ENCODE peak calls at places on chromosomes 11 and 22, in six cellular contexts. C is kidney, B is endothelial cell, K is psoas muscle, T is bronchial epithelial cell, H is coronary artery. Y is an unnamed sample.

GRCh38 chr22:42945736-42946135 is 69.2 kb downstream of the PACSIN2 start:
- DNase-seq in K (no peak), B (no peak), H (no peak), C (no peak), T (no peak), Y (no peak)

GRCh38 chr11:11816511-11817319 is 25.1 kb upstream of the USP47 start:
- DNase-seq in C (no peak), H (no peak), T (peak), K (no peak), B (no peak), Y (no peak)

GRCh38 chr11:78291754-78292108 is 103.0 kb downstream of the USP35 start:
- DNase-seq in K (no peak), B (no peak), T (no peak), C (no peak), H (no peak), Y (no peak)

GRCh38 chr11:59943996-59944395 is 5.8 kb downstream of the OOSP1 start:
- DNase-seq in B (no peak), T (no peak), H (no peak), C (no peak), K (no peak), Y (no peak)

GRCh38 chr22:46073683-46074504 is 76.4 kb upstream of the PPARA start:
- DNase-seq in T (peak), K (peak), H (peak), C (peak), B (no peak), Y (no peak)

GRCh38 chr11:71117311-71117710 is 135.1 kb downstream of the SHANK2 start:
- DNase-seq in K (no peak), C (peak), H (no peak), B (no peak), T (peak), Y (no peak)

GRCh38 chr11:105861225-105861624 is 160.8 kb downstream of the MSANTD4 start:
- DNase-seq in K (no peak), H (no peak), C (no peak), T (peak), B (no peak), Y (no peak)

GRCh38 chr11:11451501-11452005 is 98.5 kb upstream of the CSNK2A3 start:
- DNase-seq in H (no peak), B (no peak), T (peak), K (no peak), C (no peak), Y (no peak)

GRCh38 chr11:73234403-73235181 is 16.5 kb downstream of the P2RY2 start:
- DNase-seq in H (no peak), K (no peak), C (peak), B (no peak), T (no peak), Y (no peak)

GRCh38 chr22:40044870-40045834 is 50.4 kb downstream of the FAM83F start:
- DNase-seq in B (peak), C (peak), H (peak), K (peak), T (no peak), Y (peak)

GRCh38 chr11:103491777-103492176 is 382.6 kb downstream of the DYNC2H1 start:
- DNase-seq in T (peak), H (no peak), K (no peak), B (no peak), C (no peak), Y (no peak)

GRCh38 chr11:57633394-57634058 is 16.2 kb downstream of the YPEL4 start:
- DNase-seq in H (no peak), C (no peak), K (no peak), B (no peak), T (no peak), Y (no peak)

GRCh38 chr11:111992456-111992855 is 32.8 kb upstream of the DLAT start:
- DNase-seq in B (no peak), T (no peak), H (no peak), K (no peak), C (no peak), Y (no peak)

GRCh38 chr11:1131033-1131911 is 26.5 kb upstream of the MUC5AC start:
- DNase-seq in T (no peak), K (no peak), H (peak), B (peak), C (peak), Y (no peak)

GRCh38 chr11:117160826-117161225 is 16.7 kb downstream of the PAFAH1B2 start:
- DNase-seq in B (no peak), T (no peak), H (no peak), K (no peak), C (no peak), Y (no peak)

GRCh38 chr11:23280088-23280487 is 419.8 kb upstream of the CCDC179 start:
- DNase-seq in B (no peak), K (no peak), H (no peak), T (no peak), C (no peak), Y (no peak)

GRCh38 chr11:118002541-118003019 is 16.4 kb downstream of the IL10RA start:
- DNase-seq in T (no peak), B (no peak), H (no peak), K (peak), C (no peak), Y (peak)

GRCh38 chr22:50739894-50740293 is 1.9 kb downstream of the ACR start:
- DNase-seq in C (peak), T (no peak), H (no peak), B (peak), K (no peak), Y (peak)

DNA sequence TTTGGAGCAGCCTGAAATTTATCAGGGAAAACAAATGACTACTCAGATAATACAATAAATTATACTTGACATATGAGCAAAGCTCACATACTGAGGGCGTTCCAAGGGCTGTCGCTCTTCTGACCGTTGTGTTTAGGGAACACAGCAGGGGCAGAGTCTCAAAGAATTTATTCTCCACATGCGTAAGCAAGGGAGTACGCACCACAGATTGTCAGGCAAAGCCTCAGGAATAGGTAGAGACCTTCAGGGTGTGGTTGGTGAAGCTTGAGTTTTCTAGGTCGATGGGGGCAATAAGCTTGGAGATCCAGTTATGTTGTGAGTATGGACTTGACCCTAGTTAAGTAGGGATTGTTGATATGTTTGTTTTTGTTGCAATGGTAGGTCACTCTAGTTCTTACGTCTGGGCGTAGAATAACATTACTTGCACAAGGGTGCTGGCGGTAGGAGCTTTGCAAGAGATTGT is 830 bp downstream of the ACAT1 start:
- DNase-seq in H (no peak), K (no peak), C (no peak), B (no peak), T (no peak), Y (no peak)
- TF ChIP-seq CTCF in H (no peak), K (no peak), C (no peak), B (no peak), T (no peak), Y (no peak)

GRCh38 chr11:16335236-16335962 is 20.9 kb downstream of the SOX6 start:
- DNase-seq in H (no peak), K (no peak), T (no peak), C (no peak), B (no peak), Y (no peak)

GRCh38 chr11:16337421-16338213 is 18.7 kb downstream of the SOX6 start:
- DNase-seq in T (peak), B (no peak), K (no peak), C (no peak), H (no peak), Y (no peak)

GRCh38 chr11:16341853-16342252 is 14.5 kb downstream of the SOX6 start:
- DNase-seq in H (no peak), C (no peak), T (no peak), K (no peak), B (no peak), Y (no peak)

GRCh38 chr11:16338397-16338796 is 17.9 kb downstream of the SOX6 start:
- DNase-seq in K (no peak), C (no peak), T (peak), H (no peak), B (no peak), Y (no peak)

DNA sequence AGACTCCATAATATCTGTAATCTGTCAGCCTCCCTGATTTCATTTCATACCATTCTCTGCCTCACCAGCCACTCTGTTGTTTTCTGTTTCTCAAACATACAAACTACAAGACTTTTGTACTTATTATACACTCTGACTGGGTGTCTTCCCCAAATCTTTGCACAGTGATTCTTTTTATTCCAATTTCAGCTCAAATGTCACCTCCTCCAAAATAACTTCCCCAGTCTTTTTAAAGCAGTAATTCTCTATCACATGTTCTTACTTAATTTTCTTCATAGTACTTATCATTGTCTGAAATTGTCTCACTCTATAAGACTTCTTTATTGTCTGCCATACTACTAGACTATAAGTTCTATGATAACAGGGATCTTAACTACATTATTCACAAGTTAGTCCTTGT is 19.6 kb downstream of the SOX6 start:
- DNase-seq in B (no peak), T (no peak), C (no peak), H (no peak), K (no peak), Y (no peak)
- TF ChIP-seq CTCF in B (no peak), T (no peak), C (no peak), H (no peak), K (no peak), Y (no peak)

DNA sequence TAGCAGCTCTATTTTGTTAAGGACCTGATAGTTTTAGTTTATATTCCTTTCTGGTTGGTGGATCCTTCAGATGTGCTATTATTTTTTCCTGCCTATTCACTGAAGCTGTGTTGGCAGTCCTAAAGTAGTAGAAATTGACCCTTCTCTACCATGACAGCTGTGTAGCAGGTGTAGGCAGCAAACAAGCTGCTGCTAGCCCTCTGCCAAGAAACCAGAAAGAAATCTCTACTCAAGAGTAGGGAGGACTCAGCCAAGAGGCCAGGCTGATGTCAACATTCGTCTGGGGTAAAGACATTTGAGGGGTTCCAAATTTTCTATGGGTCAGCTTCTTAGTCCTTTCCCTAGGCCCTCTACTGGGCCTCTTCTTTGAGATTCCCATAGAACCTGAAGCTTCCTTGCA is 51.2 kb downstream of the CSTF3 start:
- DNase-seq in B (no peak), K (no peak), C (no peak), H (no peak), T (no peak), Y (no peak)
- TF ChIP-seq CTCF in B (no peak), K (no peak), C (no peak), H (no peak), T (no peak), Y (no peak)

GRCh38 chr11:115092516-115092915 is 411.7 kb downstream of the CADM1 start:
- DNase-seq in H (no peak), B (no peak), T (peak), C (no peak), K (no peak), Y (no peak)
- TF ChIP-seq CTCF in H (no peak), B (no peak), T (no peak), C (no peak), K (no peak), Y (no peak)

GRCh38 chr11:32555091-32555490 is 28.5 kb upstream of the EIF3M start:
- DNase-seq in H (no peak), B (no peak), T (no peak), K (no peak), C (no peak), Y (no peak)

GRCh38 chr11:32555885-32556284 is 27.7 kb upstream of the EIF3M start:
- DNase-seq in T (no peak), K (no peak), C (no peak), B (no peak), H (no peak), Y (no peak)

DNA sequence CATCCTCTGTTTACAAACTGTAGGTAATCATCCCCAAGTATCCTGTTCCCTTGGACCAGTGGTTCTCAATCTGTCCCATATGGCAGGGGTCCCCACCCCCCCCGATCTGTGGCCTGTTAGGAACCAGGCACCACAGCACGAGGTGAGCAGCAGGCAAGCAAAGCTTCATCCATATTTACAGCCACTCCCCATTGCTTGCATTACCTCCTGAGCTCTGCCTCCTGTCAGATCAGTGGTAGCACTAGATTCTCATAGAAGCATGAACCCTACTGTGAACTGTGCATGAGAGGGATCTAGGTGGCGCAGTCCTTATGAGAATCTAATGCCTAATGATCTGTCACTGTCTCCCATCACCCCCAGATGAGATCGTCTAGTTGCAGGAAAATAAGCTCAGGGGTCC is 33.4 kb upstream of the EIF3M start:
- DNase-seq in B (no peak), T (no peak), H (no peak), C (no peak), K (no peak), Y (no peak)
- TF ChIP-seq CTCF in B (no peak), T (no peak), H (no peak), C (no peak), K (no peak), Y (no peak)

GRCh38 chr11:102453286-102453797 is 777 bp upstream of the TMEM123 start:
- DNase-seq in H (no peak), B (peak), T (peak), C (no peak), K (no peak), Y (no peak)

GRCh38 chr11:102451041-102451692 is 1.4 kb downstream of the TMEM123 start:
- DNase-seq in T (no peak), C (no peak), K (no peak), B (no peak), H (no peak), Y (no peak)

GRCh38 chr11:102452461-102453285 is at the start of gene TMEM123:
- DNase-seq in B (peak), K (peak), T (peak), H (peak), C (peak), Y (peak)

GRCh38 chr11:102449651-102450570 is 2.7 kb downstream of the TMEM123 start:
- DNase-seq in B (no peak), C (no peak), H (no peak), T (no peak), K (no peak), Y (no peak)

DNA sequence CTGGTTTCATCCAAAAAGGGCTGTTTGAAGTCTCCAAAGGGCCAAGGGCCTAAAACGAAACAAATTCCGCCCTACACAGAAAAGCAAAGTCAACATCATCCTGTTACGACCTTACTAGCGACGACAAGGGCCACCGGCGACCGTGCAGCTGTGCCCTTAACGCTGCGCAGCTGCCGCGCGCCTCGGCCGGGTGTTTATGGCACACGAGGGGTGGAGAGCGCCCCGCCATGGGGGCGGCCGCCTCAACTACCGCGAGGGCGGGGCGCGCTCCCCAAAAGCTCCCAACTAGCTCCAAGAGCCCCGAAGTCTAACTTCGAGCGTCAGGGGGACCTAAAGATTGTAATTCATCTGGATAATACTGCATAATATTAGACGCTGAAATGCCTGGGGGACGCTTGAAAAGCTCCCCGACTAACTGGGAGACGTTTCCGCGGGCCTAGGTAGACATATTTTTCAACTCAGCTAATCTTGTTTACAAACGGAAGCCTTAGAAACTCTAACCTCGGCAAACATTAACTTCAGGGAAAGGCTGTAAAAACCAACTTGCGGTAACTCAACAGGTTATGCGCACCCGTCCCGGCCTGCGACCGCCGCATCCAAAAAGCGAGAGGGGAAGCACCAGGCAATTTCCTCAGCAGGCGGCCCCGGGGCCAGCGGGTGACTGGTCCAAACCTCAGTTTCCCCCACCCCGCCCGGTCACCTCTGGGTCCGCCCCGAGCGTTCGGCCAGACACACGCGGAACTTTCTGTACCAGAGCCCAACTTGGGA is 688 bp downstream of the TMEM123 start:
- DNase-seq in K (peak), T (peak), B (peak), C (peak), H (no peak), Y (peak)
- TF ChIP-seq CTCF in K (no peak), T (peak), B (no peak), C (no peak), H (no peak), Y (no peak)

GRCh38 chr11:119155733-119156492 is 7.1 kb downstream of the ABCG4 start:
- DNase-seq in T (no peak), B (peak), K (no peak), C (no peak), H (no peak), Y (no peak)
- TF ChIP-seq CTCF in T (peak), B (no peak), K (no peak), C (no peak), H (no peak), Y (peak)

Y was measured in type B pancreatic cell.